ENCODE peak calls at places on chromosomes 12 and 14, in five cellular contexts. E, T, A, U and S are unnamed samples.

GRCh38 chr12:76714861-76715260 is 49.1 kb upstream of the ZDHHC17 start:
- DNase-seq in E (no peak), T (no peak), A (no peak), U (no peak), S (no peak)

GRCh38 chr12:117664169-117664568 is 302.7 kb upstream of the NOS1 start:
- DNase-seq in E (no peak), T (no peak), A (no peak), U (no peak), S (no peak)

GRCh38 chr14:105335735-105336476 is 21.4 kb downstream of the PACS2 start:
- DNase-seq in E (no peak), T (no peak), A (no peak), U (no peak), S (no peak)

GRCh38 chr12:57461904-57462306 is 2.3 kb downstream of the GLI1 start:
- DNase-seq in E (peak), T (no peak), A (no peak), U (no peak), S (no peak)

GRCh38 chr14:77301103-77301502 is 19.6 kb downstream of the POMT2 start:
- DNase-seq in E (peak), T (peak), A (peak), U (peak), S (no peak)

GRCh38 chr12:123063535-123063934 is 83.1 kb downstream of the ARL6IP4 start:
- DNase-seq in E (peak), T (no peak), A (no peak), U (no peak), S (no peak)

GRCh38 chr12:116172224-116172849 is 105.2 kb downstream of the MED13L start:
- DNase-seq in E (no peak), T (no peak), A (no peak), U (no peak), S (no peak)

GRCh38 chr12:6084261-6084968 is 40.1 kb downstream of the VWF start:
- DNase-seq in E (no peak), T (no peak), A (no peak), U (peak), S (no peak)

GRCh38 chr12:108642269-108642870 is 8.7 kb upstream of the SELPLG start:
- DNase-seq in E (no peak), T (no peak), A (no peak), U (no peak), S (no peak)

GRCh38 chr14:43647302-43647701 is 859.8 kb downstream of the FSCB start:
- DNase-seq in E (peak), T (no peak), A (no peak), U (no peak), S (no peak)

GRCh38 chr12:40946612-40947194 is 241.4 kb upstream of the PDZRN4 start:
- DNase-seq in E (peak), T (no peak), A (no peak), U (peak), S (no peak)

GRCh38 chr12:64696065-64696741 is 63.0 kb downstream of the GNS start:
- DNase-seq in E (peak), T (no peak), A (no peak), U (peak), S (no peak)

GRCh38 chr12:124469193-124469888 is 98.1 kb downstream of the NCOR2 start:
- DNase-seq in E (peak), T (no peak), A (no peak), U (no peak), S (no peak)

GRCh38 chr14:61525293-61526011 is 169.9 kb upstream of the HIF1A start:
- DNase-seq in E (peak), T (no peak), A (peak), U (no peak), S (no peak)

GRCh38 chr14:89444536-89445125 is 27.6 kb upstream of the FOXN3 start:
- DNase-seq in E (no peak), T (no peak), A (no peak), U (no peak), S (no peak)

GRCh38 chr12:79658221-79658620 is 32.5 kb downstream of the PAWR start:
- DNase-seq in E (no peak), T (no peak), A (no peak), U (no peak), S (no peak)

GRCh38 chr14:54252072-54252730 is 144.6 kb upstream of the CDKN3 start:
- DNase-seq in E (no peak), T (no peak), A (peak), U (no peak), S (no peak)